ENCODE peak calls at places on chromosome 15, in seven cellular contexts. H is endodermal cell; J is PC-9; B is RWPE2; W is HFFc6; G is CD4-positive, alpha-beta T cell; C is adrenal gland. L is an unnamed sample.

GRCh38 chr15:70569718-70570231 is 193.6 kb downstream of the UACA start:
- DNase-seq in H (peak), J (peak), C (no peak), G (no peak), W (no peak), B (peak), L (peak)

GRCh38 chr15:56227315-56227714 is 16.4 kb downstream of the RFX7 start:
- DNase-seq in H (no peak), G (no peak), B (no peak), C (no peak), W (no peak), J (no peak), L (no peak)

GRCh38 chr15:71577071-71577470 is 233.3 kb upstream of the NR2E3 start:
- DNase-seq in G (no peak), B (no peak), W (no peak), H (no peak), J (no peak), C (no peak), L (no peak)

GRCh38 chr15:100733786-100734185 is 131.4 kb downstream of the ASB7 start:
- DNase-seq in J (no peak), C (no peak), W (peak), H (no peak), B (no peak), G (no peak), L (peak)

GRCh38 chr15:61159901-61160300 is 69.2 kb downstream of the RORA start:
- DNase-seq in H (no peak), G (no peak), J (no peak), B (no peak), C (no peak), W (no peak), L (no peak)

GRCh38 chr15:60605879-60606304 is 127.0 kb upstream of the ICE2 start:
- DNase-seq in H (no peak), C (peak), B (no peak), W (peak), G (no peak), J (no peak), L (peak)

GRCh38 chr15:72285927-72286516 is 13.7 kb upstream of the PARP6 start:
- DNase-seq in G (peak), J (no peak), C (peak), W (no peak), H (peak), B (peak), L (peak)

GRCh38 chr15:41806291-41807181 is 21.4 kb upstream of the JMJD7 start:
- DNase-seq in H (peak), W (no peak), B (peak), G (no peak), C (no peak), J (no peak), L (no peak)

GRCh38 chr15:29449136-29449535 is 179.5 kb upstream of the NSMCE3 start:
- DNase-seq in G (no peak), B (peak), H (peak), C (no peak), J (no peak), W (no peak), L (no peak)

GRCh38 chr15:35252351-35252865 is 167.3 kb upstream of the NANOGP8 start:
- DNase-seq in J (no peak), G (no peak), H (no peak), C (no peak), W (no peak), B (no peak), L (no peak)

GRCh38 chr15:45199136-45199810 is 11.5 kb upstream of the SHF start:
- DNase-seq in W (no peak), B (no peak), H (peak), J (peak), G (no peak), C (peak), L (peak)

GRCh38 chr15:85540085-85540797 is 159.8 kb downstream of the AKAP13 start:
- DNase-seq in J (no peak), B (no peak), C (no peak), G (no peak), W (no peak), H (no peak), L (no peak)

GRCh38 chr15:38745136-38745535 is 180.5 kb upstream of the RASGRP1 start:
- DNase-seq in H (no peak), W (no peak), G (no peak), B (no peak), C (no peak), J (no peak), L (no peak)

GRCh38 chr15:39108021-39108420 is 472.9 kb upstream of the THBS1 start:
- DNase-seq in B (no peak), G (no peak), W (no peak), H (no peak), J (no peak), C (no peak), L (peak)

GRCh38 chr15:77482570-77482969 is 61.9 kb downstream of the HMG20A start:
- DNase-seq in G (no peak), B (no peak), H (no peak), J (no peak), C (no peak), W (peak), L (peak)

GRCh38 chr15:37028609-37029287 is 71.6 kb downstream of the MEIS2 start:
- DNase-seq in W (peak), C (no peak), B (no peak), J (no peak), H (no peak), G (no peak), L (peak)

GRCh38 chr15:40915106-40915661 is 14.0 kb upstream of the DLL4 start:
- DNase-seq in G (no peak), C (no peak), W (no peak), H (no peak), J (no peak), B (no peak), L (no peak)

GRCh38 chr15:60374628-60375081 is 23.1 kb downstream of the ANXA2 start:
- DNase-seq in J (peak), G (no peak), B (peak), W (peak), H (peak), C (peak), L (peak)

GRCh38 chr15:29698030-29698701 is 124.1 kb downstream of the TJP1 start:
- DNase-seq in B (peak), H (no peak), G (no peak), W (peak), J (peak), C (no peak), L (peak)

GRCh38 chr15:48887144-48887543 is 9.2 kb downstream of the EID1 start:
- DNase-seq in J (no peak), G (no peak), B (no peak), C (no peak), W (no peak), H (no peak), L (no peak)

GRCh38 chr15:75989045-75989444 is 23.2 kb downstream of the NRG4 start:
- DNase-seq in B (no peak), G (no peak), H (no peak), C (no peak), J (no peak), W (peak), L (no peak)

GRCh38 chr15:69499521-69500201 is 47.0 kb downstream of the RPLP1 start:
- DNase-seq in J (no peak), C (no peak), B (peak), G (no peak), W (no peak), H (peak), L (no peak)

GRCh38 chr15:83708328-83708727 is 54.4 kb downstream of the ADAMTSL3 start:
- DNase-seq in H (no peak), B (no peak), J (no peak), G (no peak), W (no peak), C (no peak), L (no peak)

GRCh38 chr15:50840520-50840919 is 68.0 kb upstream of the AP4E1 start:
- DNase-seq in J (no peak), B (no peak), W (no peak), G (no peak), H (peak), C (no peak), L (no peak)

GRCh38 chr15:56608140-56608778 is 125.0 kb downstream of the ZNF280D start:
- DNase-seq in W (no peak), G (no peak), J (no peak), H (no peak), C (no peak), B (no peak), L (no peak)

GRCh38 chr15:67801142-67801541 is 24.2 kb upstream of the SKOR1 start:
- DNase-seq in G (no peak), B (no peak), C (no peak), J (no peak), H (no peak), W (no peak), L (no peak)

GRCh38 chr15:51281368-51281967 is 56.9 kb downstream of the CYP19A1 start:
- DNase-seq in B (no peak), J (no peak), C (peak), G (no peak), W (peak), H (peak), L (peak)

GRCh38 chr15:74843891-74844299 is 939 bp upstream of the ULK3 start:
- DNase-seq in B (peak), J (no peak), H (no peak), C (no peak), G (no peak), W (no peak), L (no peak)

GRCh38 chr15:27686971-27687370 is 412.1 kb downstream of the OCA2 start:
- DNase-seq in W (no peak), G (no peak), H (no peak), C (no peak), J (no peak), B (no peak), L (no peak)

GRCh38 chr15:67253103-67253502 is 1.4 kb downstream of the AAGAB start:
- DNase-seq in H (no peak), C (no peak), J (peak), B (no peak), G (no peak), W (no peak), L (no peak)

GRCh38 chr15:71691322-71691699 is 119.0 kb upstream of the NR2E3 start:
- DNase-seq in H (peak), B (no peak), G (no peak), W (no peak), J (no peak), C (no peak), L (no peak)

GRCh38 chr15:98649621-98649995 is 1.3 kb downstream of the IGF1R start:
- DNase-seq in B (no peak), C (peak), H (peak), J (no peak), W (no peak), G (peak), L (peak)

GRCh38 chr15:83904107-83904720 is 250.3 kb downstream of the ADAMTSL3 start:
- DNase-seq in J (no peak), H (no peak), C (no peak), G (no peak), B (no peak), W (no peak), L (peak)

GRCh38 chr15:35174948-35175347 is 89.9 kb upstream of the NANOGP8 start:
- DNase-seq in G (no peak), H (no peak), B (no peak), J (no peak), W (no peak), C (no peak), L (no peak)

GRCh38 chr15:62977952-62978811 is 64.4 kb upstream of the TPM1 start:
- DNase-seq in H (no peak), B (no peak), W (peak), C (no peak), G (no peak), J (no peak), L (peak)

GRCh38 chr15:101201411-101202174 is 50.3 kb downstream of the CHSY1 start:
- DNase-seq in W (peak), H (peak), G (no peak), B (peak), J (no peak), C (peak), L (peak)

GRCh38 chr15:64460206-64460736 is at the start of gene ZNF609:
- DNase-seq in W (peak), J (peak), C (peak), B (peak), H (peak), G (peak), L (peak)
- TF ChIP-seq CTCF in W (no peak), J (no peak), C (peak), B (peak), H (no peak), G (no peak), L (no peak)

DNA sequence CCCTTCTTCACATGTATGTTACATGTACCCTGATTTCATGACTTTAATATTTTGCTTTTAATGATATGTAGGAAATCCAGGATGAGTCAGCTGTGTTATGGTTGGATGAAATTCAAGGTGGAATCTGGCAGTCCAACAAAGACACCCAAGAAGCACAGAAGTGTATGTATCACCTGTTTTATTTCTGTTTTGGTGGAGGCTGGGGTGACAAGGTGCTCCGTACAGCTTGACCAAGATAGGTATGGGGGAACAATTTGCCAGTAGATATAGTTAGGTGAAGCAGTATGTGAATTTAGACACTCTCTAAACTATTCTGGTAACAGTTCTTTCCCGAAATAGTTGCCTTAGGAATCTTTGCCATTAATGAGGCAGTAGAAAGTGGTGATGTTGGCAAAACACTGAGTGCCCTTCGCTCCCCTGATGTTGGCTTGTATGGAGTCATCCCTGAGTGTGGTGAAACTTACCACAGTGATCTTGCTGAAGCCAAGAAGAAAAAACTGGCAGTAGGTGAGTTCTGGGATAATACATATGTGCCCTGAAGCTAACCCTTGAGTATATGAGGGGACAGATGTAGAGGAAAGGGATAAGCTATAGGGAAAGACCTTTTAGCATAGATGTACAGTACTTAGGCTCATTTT is 63.7 kb upstream of the CRTC3 start:
- DNase-seq in B (no peak), W (no peak), G (no peak), H (no peak), C (no peak), J (no peak), L (peak)
- TF ChIP-seq CTCF in B (no peak), W (peak), G (no peak), H (no peak), C (no peak), J (no peak), L (no peak)

GRCh38 chr15:64895285-64896065 is 16.2 kb upstream of the ANKDD1A start:
- DNase-seq in G (peak), B (no peak), W (peak), J (no peak), C (peak), H (peak), L (peak)
- TF ChIP-seq CTCF in G (no peak), B (peak), W (peak), J (no peak), C (no peak), H (no peak), L (no peak)

GRCh38 chr15:31365655-31366127 is 39.1 kb downstream of the KLF13 start:
- DNase-seq in B (no peak), G (peak), W (peak), J (no peak), C (peak), H (peak), L (peak)
- TF ChIP-seq CTCF in B (peak), G (peak), W (peak), J (no peak), C (peak), H (peak), L (peak)

GRCh38 chr15:78714890-78715289 is 73.9 kb upstream of the CHRNB4 start:
- DNase-seq in B (peak), H (no peak), W (no peak), C (no peak), J (peak), G (no peak), L (no peak)
- TF ChIP-seq CTCF in B (no peak), H (no peak), W (peak), C (peak), J (no peak), G (no peak), L (peak)

L was measured in cardiac fibroblast.